ENCODE peak calls at places on chromosome 17, in nine cellular contexts. Z is heart left ventricle, L is endothelial cell, R is cardiac fibroblast, U is Calu3, N is epithelial cell of esophagus, I is astrocyte of the spinal cord, K is cardiac muscle cell, S is lower leg skin. O is an unnamed sample.

GRCh38 chr17:59627770-59628171 is 8.1 kb downstream of the CLTC start:
- DNase-seq in Z (no peak), L (no peak), R (no peak), U (no peak), N (no peak), I (no peak), K (no peak), S (no peak), O (no peak)

GRCh38 chr17:21676281-21677111 is 15.8 kb upstream of the KCNJ18 start:
- DNase-seq in Z (no peak), L (no peak), R (no peak), U (no peak), N (peak), I (no peak), K (no peak), S (peak), O (no peak)

GRCh38 chr17:28574536-28574935 is 2.2 kb downstream of the ALDOC start:
- DNase-seq in Z (peak), L (no peak), R (no peak), U (no peak), N (no peak), I (no peak), K (no peak), S (no peak), O (no peak)

GRCh38 chr17:63495471-63495870 is 18.6 kb downstream of the ACE start:
- DNase-seq in Z (no peak), L (no peak), R (peak), U (no peak), N (no peak), I (no peak), K (no peak), S (no peak), O (no peak)

GRCh38 chr17:71613996-71614395 is 506.8 kb upstream of the SOX9 start:
- DNase-seq in Z (no peak), L (no peak), R (no peak), U (no peak), N (no peak), I (no peak), K (no peak), S (no peak), O (no peak)

GRCh38 chr17:74637265-74637664 is 13.7 kb upstream of the CD300E start:
- DNase-seq in Z (no peak), L (no peak), R (no peak), U (no peak), N (no peak), I (no peak), K (peak), S (no peak), O (no peak)

GRCh38 chr17:29407856-29408255 is 17.7 kb downstream of the TAOK1 start:
- DNase-seq in Z (no peak), L (no peak), R (no peak), U (no peak), N (no peak), I (peak), K (no peak), S (no peak), O (no peak)

GRCh38 chr17:73934696-73935095 is 268.8 kb upstream of the RPL38 start:
- DNase-seq in Z (no peak), L (no peak), R (no peak), U (no peak), N (no peak), I (no peak), K (no peak), S (no peak), O (no peak)

GRCh38 chr17:35973333-35974260 is 7.7 kb downstream of the CCL16 start:
- DNase-seq in Z (peak), L (no peak), R (peak), U (no peak), N (peak), I (peak), K (no peak), S (peak), O (no peak)

GRCh38 chr17:57404073-57404472 is 147.8 kb downstream of the MSI2 start:
- DNase-seq in Z (no peak), L (no peak), R (no peak), U (no peak), N (peak), I (no peak), K (no peak), S (no peak), O (no peak)
- TF ChIP-seq CTCF in Z (no peak), L (no peak), R (no peak), U (no peak), N (no peak), I (no peak), K (no peak), S (no peak), O (no peak)

GRCh38 chr17:7559307-7560171 is 989 bp downstream of the TNFSF13 start:
- DNase-seq in Z (no peak), L (no peak), R (no peak), U (no peak), N (no peak), I (no peak), K (no peak), S (no peak), O (no peak)

GRCh38 chr17:7561028-7561575 is 617 bp upstream of the SENP3 start:
- DNase-seq in Z (peak), L (peak), R (peak), U (peak), N (peak), I (peak), K (peak), S (peak), O (peak)

GRCh38 chr17:7561589-7562207 is at the start of gene SENP3:
- DNase-seq in Z (peak), L (peak), R (peak), U (peak), N (peak), I (peak), K (peak), S (peak), O (peak)

GRCh38 chr17:7558544-7559306 is at the start of gene TNFSF13:
- DNase-seq in Z (no peak), L (no peak), R (no peak), U (peak), N (no peak), I (no peak), K (no peak), S (peak), O (no peak)

GRCh38 chr17:7560172-7561027 is 1.3 kb upstream of the SENP3 start:
- DNase-seq in Z (peak), L (peak), R (peak), U (peak), N (peak), I (peak), K (peak), S (peak), O (no peak)
- TF ChIP-seq CTCF in Z (peak), L (peak), R (peak), U (peak), N (peak), I (peak), K (peak), S (no peak), O (peak)

GRCh38 chr17:33522623-33523022 is 229.5 kb upstream of the ASIC2 start:
- DNase-seq in Z (no peak), L (peak), R (no peak), U (no peak), N (no peak), I (no peak), K (no peak), S (no peak), O (no peak)
- TF ChIP-seq CTCF in Z (no peak), L (no peak), R (no peak), U (no peak), N (no peak), I (no peak), K (no peak), S (no peak), O (no peak)

GRCh38 chr17:79005063-79005861 is 4.3 kb downstream of the CANT1 start:
- DNase-seq in Z (peak), L (no peak), R (no peak), U (peak), N (peak), I (no peak), K (no peak), S (peak), O (peak)
- TF ChIP-seq CTCF in Z (no peak), L (no peak), R (no peak), U (no peak), N (no peak), I (no peak), K (no peak), S (no peak), O (no peak)

DNA sequence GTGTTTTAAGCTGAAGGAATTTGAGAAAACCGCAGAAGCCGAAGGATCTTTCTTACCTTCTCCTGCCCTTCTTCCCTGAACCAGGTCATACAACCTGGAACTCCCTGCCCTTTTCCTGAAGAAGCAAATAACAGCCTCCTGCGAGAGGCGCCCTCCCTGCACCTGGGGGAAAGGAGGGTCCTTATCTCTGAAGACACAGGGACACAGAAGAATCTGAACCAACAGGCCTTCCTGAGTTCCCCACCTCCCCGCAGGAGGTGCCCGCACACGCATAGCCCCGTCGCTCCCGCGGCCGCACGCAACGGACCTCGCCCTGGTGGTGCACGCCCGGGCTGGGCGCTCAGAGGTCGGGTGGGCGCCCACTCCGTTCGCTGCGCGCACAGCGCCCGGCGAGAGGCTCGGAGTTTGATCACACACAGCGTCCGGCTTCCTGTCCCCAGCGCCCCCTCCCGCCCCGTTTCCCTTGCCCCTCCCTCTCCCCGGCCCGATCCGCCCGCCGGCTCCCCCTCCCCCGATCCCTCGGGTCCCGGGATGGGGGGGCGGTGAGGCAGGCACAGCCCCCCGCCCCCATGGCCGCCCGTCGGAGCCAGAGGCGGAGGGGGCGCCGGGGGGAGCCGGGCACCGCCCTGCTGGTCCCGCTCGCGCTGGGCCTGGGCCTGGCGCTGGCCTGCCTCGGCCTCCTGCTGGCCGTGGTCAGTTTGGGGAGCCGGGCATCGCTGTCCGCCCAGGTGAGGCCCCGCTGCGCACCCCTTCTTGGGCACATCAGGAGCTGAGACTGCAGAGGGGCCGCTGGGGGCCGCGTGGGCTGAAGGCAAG is at the start of gene TNFSF12:
- DNase-seq in Z (peak), L (peak), R (peak), U (peak), N (peak), I (no peak), K (peak), S (peak), O (peak)
- TF ChIP-seq CTCF in Z (peak), L (no peak), R (peak), U (peak), N (peak), I (peak), K (peak), S (no peak), O (peak)

DNA sequence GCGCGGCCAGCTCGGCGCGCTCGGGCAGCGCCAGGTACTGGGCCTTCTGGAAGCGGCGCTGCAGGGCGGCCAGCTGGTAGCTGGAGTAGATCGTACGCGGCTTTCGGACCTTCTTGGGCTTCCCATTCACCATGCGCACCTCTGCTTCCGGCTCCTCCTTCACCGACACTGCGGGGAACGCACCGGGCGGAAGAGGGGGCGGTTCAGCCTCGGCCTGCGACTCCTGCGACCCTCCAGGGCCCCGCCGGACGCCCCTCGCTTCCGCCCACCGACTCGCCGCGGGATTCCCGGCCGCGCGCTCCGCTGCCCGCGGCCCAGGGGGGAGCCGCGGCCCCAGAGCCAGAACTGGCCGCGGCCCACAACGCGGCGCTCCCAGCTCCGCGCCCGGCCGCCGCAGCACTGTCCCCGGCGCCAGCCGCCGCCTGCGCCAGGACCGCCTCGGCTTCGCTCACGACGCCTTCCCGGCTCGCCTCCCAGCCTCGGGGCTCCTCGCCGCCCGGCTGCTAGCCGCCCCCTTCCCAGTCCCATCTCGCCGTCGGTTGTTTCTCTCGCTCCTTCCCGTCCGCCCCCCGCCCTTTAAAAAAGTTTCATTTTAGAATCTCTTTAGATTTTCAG is 1.5 kb downstream of the DLX3 start:
- DNase-seq in Z (no peak), L (peak), R (no peak), U (no peak), N (peak), I (no peak), K (peak), S (peak), O (no peak)
- TF ChIP-seq CTCF in Z (no peak), L (no peak), R (no peak), U (no peak), N (no peak), I (no peak), K (no peak), S (no peak), O (no peak)

GRCh38 chr17:4539025-4539424 is 16.2 kb downstream of the MYBBP1A start:
- DNase-seq in Z (no peak), L (no peak), R (no peak), U (no peak), N (no peak), I (no peak), K (no peak), S (peak), O (no peak)

GRCh38 chr17:4539576-4540223 is 15.5 kb downstream of the MYBBP1A start:
- DNase-seq in Z (peak), L (no peak), R (no peak), U (no peak), N (no peak), I (no peak), K (no peak), S (peak), O (no peak)

GRCh38 chr17:4541041-4541327 is 14.2 kb downstream of the MYBBP1A start:
- DNase-seq in Z (no peak), L (no peak), R (no peak), U (no peak), N (no peak), I (no peak), K (no peak), S (no peak), O (no peak)

GRCh38 chr17:4541328-4542002 is 13.7 kb downstream of the MYBBP1A start:
- DNase-seq in Z (peak), L (peak), R (no peak), U (no peak), N (no peak), I (no peak), K (no peak), S (peak), O (no peak)

GRCh38 chr17:4540224-4541040 is 14.8 kb downstream of the MYBBP1A start:
- DNase-seq in Z (peak), L (peak), R (no peak), U (no peak), N (no peak), I (no peak), K (no peak), S (peak), O (no peak)
- TF ChIP-seq CTCF in Z (peak), L (no peak), R (peak), U (no peak), N (peak), I (no peak), K (peak), S (no peak), O (peak)

DNA sequence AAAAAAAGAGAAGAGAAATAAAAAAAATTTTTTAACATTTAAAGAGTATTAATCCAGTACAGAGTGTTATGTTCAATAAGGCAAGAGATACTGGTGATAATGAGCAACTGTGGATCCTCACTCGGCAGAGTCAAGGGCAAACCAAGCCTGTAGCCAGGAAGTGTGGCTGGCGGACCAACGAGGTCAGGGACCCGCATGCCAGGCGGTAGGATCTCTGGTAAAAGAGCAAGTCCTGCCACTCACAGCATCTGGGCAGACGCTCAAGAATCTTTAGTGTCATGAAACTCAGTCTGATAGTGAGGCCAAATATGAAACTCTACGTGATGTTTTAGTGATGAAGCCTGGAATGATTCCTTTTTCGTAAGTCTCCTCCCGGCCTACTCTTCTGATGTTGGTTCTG is 8.3 kb upstream of the GEMIN4 start:
- DNase-seq in Z (peak), L (no peak), R (no peak), U (no peak), N (no peak), I (no peak), K (no peak), S (peak), O (no peak)
- TF ChIP-seq CTCF in Z (no peak), L (no peak), R (no peak), U (no peak), N (no peak), I (no peak), K (no peak), S (no peak), O (no peak)

GRCh38 chr17:43907425-43907981 is at the start of gene MPP2:
- DNase-seq in Z (peak), L (peak), R (peak), U (peak), N (peak), I (peak), K (peak), S (peak), O (peak)
- TF ChIP-seq CTCF in Z (peak), L (no peak), R (peak), U (peak), N (peak), I (peak), K (peak), S (no peak), O (peak)

DNA sequence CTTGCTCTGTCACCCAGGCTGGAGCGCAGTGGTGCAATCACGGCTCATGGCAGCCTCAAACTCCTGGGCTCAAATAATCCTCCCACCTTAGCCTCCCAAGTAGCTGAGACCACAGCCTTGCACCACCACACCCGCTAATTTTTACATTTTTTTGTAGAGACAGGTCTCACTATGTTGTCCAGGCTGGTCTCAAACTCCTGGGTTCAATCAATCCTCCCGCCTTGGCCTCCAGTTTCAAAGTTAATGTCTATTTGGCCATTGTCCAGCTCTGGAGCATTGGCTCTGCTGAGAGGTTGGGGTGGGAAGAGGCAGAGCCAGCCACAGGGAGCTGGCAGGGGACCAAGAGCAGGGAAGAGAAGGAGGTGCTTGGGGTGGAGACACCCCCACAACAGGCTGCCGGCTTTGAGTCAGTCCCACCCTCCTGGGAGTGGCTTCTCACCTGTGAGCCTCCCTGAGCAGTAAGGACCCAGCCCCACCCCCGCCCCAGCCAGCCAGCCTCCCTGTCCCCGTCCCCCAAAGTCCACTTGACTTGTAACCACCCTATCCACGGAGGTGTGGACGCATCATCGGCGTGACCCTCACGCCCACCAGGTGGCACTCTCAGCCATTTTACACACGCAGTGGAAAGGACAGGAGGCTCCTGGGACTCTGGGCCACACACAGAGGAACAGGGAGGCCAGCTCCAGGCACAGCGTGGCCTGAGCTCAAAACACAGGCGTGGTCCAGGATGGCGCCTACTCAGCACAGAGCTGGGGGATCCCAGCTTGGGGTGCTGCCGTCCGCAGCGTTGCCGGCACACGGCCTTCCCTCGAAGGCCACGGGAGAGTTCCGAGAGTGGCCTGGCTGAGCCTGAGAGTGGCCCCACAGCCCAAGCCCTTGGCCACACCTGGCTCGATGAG is 22.8 kb upstream of the PVALEF start:
- DNase-seq in Z (peak), L (peak), R (peak), U (peak), N (peak), I (peak), K (peak), S (peak), O (peak)
- TF ChIP-seq CTCF in Z (peak), L (peak), R (peak), U (peak), N (peak), I (peak), K (peak), S (no peak), O (peak)

O was measured in dorsolateral prefrontal cortex.